ENCODE peak calls at places on chromosomes 1 and 21, in five cellular contexts. One of them, this sample, is unnamed.

GRCh38 chr1:100414693-100415092 is 62.4 kb downstream of the CDC14A start:
- DNase-seq in smooth muscle cell of the brain vasculature: no peak
- DNase-seq in posterior cingulate gyrus: no peak
- DNase-seq in activated T-helper 9 cell treated with anti-CD3 and anti-CD28 coated beads, Interleukin-2, amount 50 U/mL, for 16 hours: no peak
- DNase-seq in sigmoid colon: no peak
- DNase-seq in this sample: no peak

GRCh38 chr1:165857046-165857801 is 29.8 kb downstream of the UCK2 start:
- DNase-seq in smooth muscle cell of the brain vasculature: no peak
- DNase-seq in posterior cingulate gyrus: no peak
- DNase-seq in activated T-helper 9 cell treated with anti-CD3 and anti-CD28 coated beads, Interleukin-2, amount 50 U/mL, for 16 hours: no peak
- DNase-seq in sigmoid colon: no peak
- DNase-seq in this sample: peak

GRCh38 chr1:67689267-67690017 is 4.4 kb downstream of the GADD45A start:
- DNase-seq in smooth muscle cell of the brain vasculature: no peak
- DNase-seq in posterior cingulate gyrus: no peak
- DNase-seq in activated T-helper 9 cell treated with anti-CD3 and anti-CD28 coated beads, Interleukin-2, amount 50 U/mL, for 16 hours: no peak
- DNase-seq in sigmoid colon: no peak
- DNase-seq in this sample: no peak

GRCh38 chr1:228691926-228692325 is 43.4 kb upstream of the RHOU start:
- DNase-seq in smooth muscle cell of the brain vasculature: peak
- DNase-seq in posterior cingulate gyrus: no peak
- DNase-seq in activated T-helper 9 cell treated with anti-CD3 and anti-CD28 coated beads, Interleukin-2, amount 50 U/mL, for 16 hours: no peak
- DNase-seq in sigmoid colon: no peak
- DNase-seq in this sample: no peak

GRCh38 chr21:35819134-35819533 is 241.2 kb downstream of the SETD4 start:
- DNase-seq in smooth muscle cell of the brain vasculature: no peak
- DNase-seq in posterior cingulate gyrus: no peak
- DNase-seq in activated T-helper 9 cell treated with anti-CD3 and anti-CD28 coated beads, Interleukin-2, amount 50 U/mL, for 16 hours: no peak
- DNase-seq in sigmoid colon: no peak
- DNase-seq in this sample: no peak

GRCh38 chr1:82759035-82759434 is 958.3 kb downstream of the ADGRL2 start:
- DNase-seq in smooth muscle cell of the brain vasculature: no peak
- DNase-seq in posterior cingulate gyrus: no peak
- DNase-seq in activated T-helper 9 cell treated with anti-CD3 and anti-CD28 coated beads, Interleukin-2, amount 50 U/mL, for 16 hours: no peak
- DNase-seq in sigmoid colon: no peak
- DNase-seq in this sample: no peak

GRCh38 chr1:55222152-55222551 is 7.0 kb upstream of the USP24 start:
- DNase-seq in smooth muscle cell of the brain vasculature: no peak
- DNase-seq in posterior cingulate gyrus: no peak
- DNase-seq in activated T-helper 9 cell treated with anti-CD3 and anti-CD28 coated beads, Interleukin-2, amount 50 U/mL, for 16 hours: no peak
- DNase-seq in sigmoid colon: no peak
- DNase-seq in this sample: no peak

GRCh38 chr21:33587792-33588484 is 546 bp downstream of the DONSON start:
- DNase-seq in smooth muscle cell of the brain vasculature: no peak
- DNase-seq in posterior cingulate gyrus: no peak
- DNase-seq in activated T-helper 9 cell treated with anti-CD3 and anti-CD28 coated beads, Interleukin-2, amount 50 U/mL, for 16 hours: peak
- DNase-seq in sigmoid colon: peak
- DNase-seq in this sample: peak

GRCh38 chr21:42574234-42575027 is 60.8 kb downstream of the SLC37A1 start:
- DNase-seq in smooth muscle cell of the brain vasculature: no peak
- DNase-seq in posterior cingulate gyrus: no peak
- DNase-seq in activated T-helper 9 cell treated with anti-CD3 and anti-CD28 coated beads, Interleukin-2, amount 50 U/mL, for 16 hours: no peak
- DNase-seq in sigmoid colon: peak
- DNase-seq in this sample: no peak

GRCh38 chr1:238111081-238111480 is 220.4 kb upstream of the ZP4 start:
- DNase-seq in smooth muscle cell of the brain vasculature: no peak
- DNase-seq in posterior cingulate gyrus: no peak
- DNase-seq in activated T-helper 9 cell treated with anti-CD3 and anti-CD28 coated beads, Interleukin-2, amount 50 U/mL, for 16 hours: no peak
- DNase-seq in sigmoid colon: no peak
- DNase-seq in this sample: no peak

GRCh38 chr1:1215266-1215676 is 1.3 kb upstream of the TNFRSF4 start:
- DNase-seq in smooth muscle cell of the brain vasculature: no peak
- DNase-seq in posterior cingulate gyrus: no peak
- DNase-seq in activated T-helper 9 cell treated with anti-CD3 and anti-CD28 coated beads, Interleukin-2, amount 50 U/mL, for 16 hours: peak
- DNase-seq in sigmoid colon: no peak
- DNase-seq in this sample: no peak

GRCh38 chr1:9890224-9890731 is 19.8 kb downstream of the CTNNBIP1 start:
- DNase-seq in smooth muscle cell of the brain vasculature: peak
- DNase-seq in posterior cingulate gyrus: no peak
- DNase-seq in activated T-helper 9 cell treated with anti-CD3 and anti-CD28 coated beads, Interleukin-2, amount 50 U/mL, for 16 hours: no peak
- DNase-seq in sigmoid colon: peak
- DNase-seq in this sample: no peak

GRCh38 chr1:230147253-230148193 is 80.5 kb downstream of the GALNT2 start:
- DNase-seq in smooth muscle cell of the brain vasculature: no peak
- DNase-seq in posterior cingulate gyrus: no peak
- DNase-seq in activated T-helper 9 cell treated with anti-CD3 and anti-CD28 coated beads, Interleukin-2, amount 50 U/mL, for 16 hours: no peak
- DNase-seq in sigmoid colon: no peak
- DNase-seq in this sample: no peak

GRCh38 chr1:151006331-151007052 is at the start of gene MINDY1:
- DNase-seq in smooth muscle cell of the brain vasculature: peak
- DNase-seq in posterior cingulate gyrus: peak
- DNase-seq in activated T-helper 9 cell treated with anti-CD3 and anti-CD28 coated beads, Interleukin-2, amount 50 U/mL, for 16 hours: peak
- DNase-seq in sigmoid colon: peak
- DNase-seq in this sample: no peak

GRCh38 chr1:44361478-44361877 is 6.4 kb upstream of the ERI3 start:
- DNase-seq in smooth muscle cell of the brain vasculature: no peak
- DNase-seq in posterior cingulate gyrus: no peak
- DNase-seq in activated T-helper 9 cell treated with anti-CD3 and anti-CD28 coated beads, Interleukin-2, amount 50 U/mL, for 16 hours: no peak
- DNase-seq in sigmoid colon: no peak
- DNase-seq in this sample: no peak